ENCODE peak calls at places on chromosomes 12 and 14, in four cellular contexts. Q is DND-41, I is suprapubic skin, J is A549. R is an unnamed sample.

GRCh38 chr12:112342587-112342986 is 39.6 kb downstream of the HECTD4 start:
- DNase-seq in Q (no peak), I (no peak), J (no peak), R (no peak)

GRCh38 chr12:107511292-107511691 is 174.3 kb upstream of the PWP1 start:
- DNase-seq in Q (no peak), I (no peak), J (no peak), R (no peak)

GRCh38 chr12:122880668-122881067 is 15.3 kb downstream of the VPS37B start:
- DNase-seq in Q (peak; percentile 59), I (no peak), J (peak; percentile 65), R (peak; percentile 29)

GRCh38 chr14:81247271-81247766 is 26.6 kb upstream of the GTF2A1 start:
- DNase-seq in Q (no peak), I (no peak), J (no peak), R (no peak)

GRCh38 chr12:9331218-9331626 is 123.0 kb upstream of the PZP start:
- DNase-seq in Q (peak; percentile 69), I (no peak), J (peak; percentile 35), R (no peak)

GRCh38 chr14:105148604-105149145 is 19.9 kb downstream of the JAG2 start:
- DNase-seq in Q (no peak), I (peak; percentile 47), J (no peak), R (no peak)

GRCh38 chr12:46362895-46363581 is 9.5 kb downstream of the SLC38A2 start:
- DNase-seq in Q (no peak), I (no peak), J (no peak), R (no peak)

GRCh38 chr14:92511472-92512247 is 1.9 kb upstream of the RIN3 start:
- DNase-seq in Q (no peak), I (no peak), J (peak; percentile 97), R (peak; percentile 42)

GRCh38 chr14:51219473-51220448 is 20.3 kb upstream of the TMX1 start:
- DNase-seq in Q (no peak), I (no peak), J (peak; percentile 10), R (peak; percentile 25)

GRCh38 chr12:75750950-75751349 is 239.5 kb upstream of the KRR1 start:
- DNase-seq in Q (no peak), I (no peak), J (peak; percentile 37), R (no peak)

GRCh38 chr14:101196795-101197590 is 293.5 kb upstream of the RTL1 start:
- DNase-seq in Q (no peak), I (peak; percentile 57), J (no peak), R (peak; percentile 70)

GRCh38 chr14:41606249-41607118 is at the start of gene LRFN5:
- DNase-seq in Q (no peak), I (no peak), J (no peak), R (peak; percentile 56)

GRCh38 chr14:92480856-92481255 is 32.7 kb upstream of the RIN3 start:
- DNase-seq in Q (no peak), I (no peak), J (no peak), R (no peak)

GRCh38 chr12:132146772-132147422 is 2.6 kb downstream of the NOC4L start:
- DNase-seq in Q (no peak), I (no peak), J (no peak), R (peak; percentile 9)

GRCh38 chr14:71551291-71551955 is 380.8 kb upstream of the RGS6 start:
- DNase-seq in Q (no peak), I (no peak), J (no peak), R (no peak)

GRCh38 chr14:37903561-37904191 is 304.0 kb upstream of the SSTR1 start:
- DNase-seq in Q (peak; percentile 7), I (no peak), J (peak; percentile 13), R (no peak)

GRCh38 chr12:80937391-80938238 is at the start of gene LIN7A:
- DNase-seq in Q (no peak), I (no peak), J (peak; percentile 12), R (peak; percentile 47)

GRCh38 chr14:103889313-103890051 is 38.8 kb upstream of the TDRD9 start:
- DNase-seq in Q (no peak), I (no peak), J (no peak), R (no peak)

GRCh38 chr12:41011939-41012338 is 176.2 kb upstream of the PDZRN4 start:
- DNase-seq in Q (no peak), I (no peak), J (no peak), R (no peak)
- TF ChIP-seq CTCF in Q (no peak), I (no peak), J (no peak), R (no peak)

GRCh38 chr12:27999521-27999920 is 27.0 kb upstream of the PTHLH start:
- DNase-seq in Q (no peak), I (no peak), J (no peak), R (no peak)

GRCh38 chr12:27995406-27995805 is 22.9 kb upstream of the PTHLH start:
- DNase-seq in Q (no peak), I (no peak), J (no peak), R (no peak)

GRCh38 chr12:27999970-28000369 is 27.4 kb upstream of the PTHLH start:
- DNase-seq in Q (no peak), I (no peak), J (no peak), R (no peak)

GRCh38 chr12:27996761-27997160 is 24.2 kb upstream of the PTHLH start:
- DNase-seq in Q (no peak), I (no peak), J (no peak), R (no peak)

GRCh38 chr12:27998170-27999110 is 25.9 kb upstream of the PTHLH start:
- DNase-seq in Q (peak; percentile 59), I (no peak), J (no peak), R (no peak)
- H3K4me1 ChIP-seq in Q (peaks cover 29% of the 10 kb centered on the region), I (no peaks in the 10 kb centered on the region), J (peaks cover 21% of the 10 kb centered on the region), R (no peaks in the 10 kb centered on the region)

DNA sequence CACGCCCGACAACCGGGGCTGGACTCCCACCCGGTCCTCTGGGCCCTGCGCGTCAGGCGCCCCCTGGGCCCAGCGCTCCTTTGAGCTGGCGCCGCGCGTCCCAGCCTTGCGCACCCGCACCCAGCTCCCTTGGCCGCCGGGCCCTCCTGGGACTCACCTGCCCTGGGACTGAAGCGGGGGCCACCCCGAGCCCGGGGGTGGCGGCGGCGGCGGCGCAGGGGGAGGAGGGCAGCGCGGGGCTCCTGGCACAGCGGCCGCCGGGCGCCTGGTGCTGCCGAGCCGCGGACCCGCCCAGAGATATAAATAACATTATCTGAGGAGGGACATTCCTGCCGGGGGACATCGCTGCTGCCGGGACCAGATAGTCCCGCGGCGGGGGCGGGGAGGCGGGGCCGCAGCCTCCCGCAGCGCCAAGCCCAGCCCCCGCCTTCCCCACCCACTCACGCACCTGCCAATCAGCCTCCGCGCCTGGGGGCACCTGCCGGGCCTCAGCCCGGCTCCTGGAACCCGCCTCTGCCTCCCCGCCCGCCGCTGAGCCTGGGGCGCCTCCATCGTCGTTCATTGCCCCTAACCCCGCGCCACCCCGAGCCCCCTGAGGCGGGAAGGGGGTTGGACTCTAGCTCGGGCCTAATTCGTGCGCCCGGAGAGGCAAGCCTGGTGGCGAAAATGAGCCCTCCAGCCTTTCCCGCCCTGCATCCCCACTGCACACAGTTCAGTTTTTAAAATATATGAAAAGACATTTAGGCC is at the start of gene SPTB:
- DNase-seq in Q (peak; percentile 56), I (peak; percentile 64), J (peak; percentile 30), R (peak; percentile 17)
- TF ChIP-seq CTCF in Q (no peak), I (no peak), J (peak; percentile 14), R (no peak)

GRCh38 chr14:30296956-30297405 is 262.0 kb upstream of the G2E3 start:
- DNase-seq in Q (no peak), I (no peak), J (no peak), R (no peak)

GRCh38 chr14:30287579-30288445 is 271.1 kb upstream of the G2E3 start:
- DNase-seq in Q (no peak), I (no peak), J (no peak), R (no peak)

GRCh38 chr14:30292591-30292990 is 266.4 kb upstream of the G2E3 start:
- DNase-seq in Q (no peak), I (no peak), J (no peak), R (no peak)

GRCh38 chr14:30295980-30296379 is 263.0 kb upstream of the G2E3 start:
- DNase-seq in Q (no peak), I (no peak), J (no peak), R (no peak)

GRCh38 chr14:30291216-30291615 is 267.7 kb upstream of the G2E3 start:
- DNase-seq in Q (no peak), I (no peak), J (no peak), R (no peak)
- H3K4me1 ChIP-seq in Q (no peaks in the 10 kb centered on the region), I (peaks cover 4% of the 10 kb centered on the region), J (no peaks in the 10 kb centered on the region), R (no peaks in the 10 kb centered on the region)

GRCh38 chr12:68003777-68004176 is 14.5 kb downstream of the IFNG-AS1 start:
- DNase-seq in Q (no peak), I (no peak), J (no peak), R (no peak)

GRCh38 chr12:67998379-67998778 is 9.1 kb downstream of the IFNG-AS1 start:
- DNase-seq in Q (no peak), I (no peak), J (no peak), R (no peak)

GRCh38 chr12:68007023-68007422 is 17.8 kb downstream of the IFNG-AS1 start:
- DNase-seq in Q (no peak), I (no peak), J (no peak), R (no peak)

GRCh38 chr12:67999244-67999643 is 10.0 kb downstream of the IFNG-AS1 start:
- DNase-seq in Q (no peak), I (no peak), J (no peak), R (no peak)

DNA sequence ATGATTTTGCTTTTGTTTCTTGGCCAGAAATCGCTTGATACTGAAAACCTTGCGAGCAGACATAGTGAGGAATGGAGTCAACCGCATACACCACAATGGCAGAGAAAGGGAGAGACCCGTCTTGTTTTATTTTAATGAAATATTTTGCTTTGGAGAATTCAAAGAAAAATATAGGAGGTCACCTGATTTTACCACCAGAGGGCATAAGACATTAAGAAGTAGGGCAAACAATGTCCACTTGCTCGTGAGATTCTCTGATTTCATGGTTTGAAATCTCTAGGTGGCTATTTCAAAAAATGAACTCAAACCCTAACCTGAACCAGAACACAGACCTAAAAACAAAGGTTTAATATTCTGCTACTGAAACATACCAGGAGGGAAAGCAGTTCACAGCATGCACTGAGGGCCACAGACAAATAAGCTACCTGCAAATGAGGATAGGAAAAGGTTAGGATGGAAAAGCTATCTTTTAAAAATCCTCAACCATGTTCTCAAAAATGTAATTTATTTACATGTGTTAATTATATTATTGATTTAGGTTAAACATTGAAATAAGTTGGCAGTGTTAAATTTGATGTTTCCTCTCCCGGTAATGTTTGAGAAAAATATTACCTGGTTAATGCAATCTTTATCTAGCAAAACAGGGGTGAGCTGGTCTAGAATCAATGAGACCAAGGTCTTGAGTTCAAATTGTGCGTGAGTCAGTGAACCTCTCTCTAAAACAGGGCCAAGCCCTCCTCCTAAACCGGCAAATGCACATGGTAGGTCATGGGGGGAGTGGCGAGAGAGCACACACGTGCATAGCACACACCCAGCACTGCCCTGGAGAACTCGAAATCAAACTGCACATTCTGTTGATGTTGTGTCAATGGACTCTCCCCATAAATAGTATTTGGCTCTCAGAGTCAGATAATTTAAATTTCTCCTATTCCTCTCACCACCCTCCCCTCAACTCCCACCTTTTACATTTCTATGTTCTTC is 12.5 kb downstream of the IFNG-AS1 start:
- DNase-seq in Q (no peak), I (no peak), J (no peak), R (no peak)
- TF ChIP-seq CTCF in Q (peak; percentile 54), I (no peak), J (peak; percentile 45), R (no peak)

GRCh38 chr12:18966927-18967326 is 162.6 kb upstream of the PLEKHA5 start:
- DNase-seq in Q (no peak), I (no peak), J (no peak), R (no peak)
- H3K4me1 ChIP-seq in Q (no peaks in the 10 kb centered on the region), I (no peaks in the 10 kb centered on the region), J (no peaks in the 10 kb centered on the region), R (no peaks in the 10 kb centered on the region)

GRCh38 chr12:130214686-130215370 is 52.6 kb downstream of the FZD10 start:
- DNase-seq in Q (peak; percentile 46), I (no peak), J (no peak), R (no peak)
- TF ChIP-seq CTCF in Q (peak; percentile 65), I (no peak), J (no peak), R (no peak)

R was measured in uterus.